ENCODE peak calls at places on chromosomes 1 and 21, in seven cellular contexts. A is pancreas; H is NCI-H1436 treated with DMSO at 0.1 percent for 48 hours; F is stimulated activated naive CD8-positive, alpha-beta T cell treated with anti-CD3 and anti-CD28 coated beads, Interleukin-15, amount 100 ng/mL, for 72 hours; Y is astrocyte of the spinal cord; E is AG10803; B is suprapubic skin. Z is an unnamed sample.

GRCh38 chr1:17099941-17100340 is 19.3 kb downstream of the PADI2 start:
- DNase-seq in Y (no peak), F (no peak), B (no peak), A (no peak), H (no peak), E (no peak), Z (no peak)

GRCh38 chr1:13797397-13797796 is 97.4 kb downstream of the PRDM2 start:
- DNase-seq in B (peak; percentile 21), Y (no peak), A (no peak), E (no peak), H (no peak), F (no peak), Z (no peak)

GRCh38 chr1:154483941-154484803 is 17.8 kb upstream of the TDRD10 start:
- DNase-seq in H (no peak), E (no peak), F (no peak), Y (peak; percentile 71), A (no peak), B (no peak), Z (peak; percentile 35)

GRCh38 chr1:33985656-33986055 is 121.8 kb downstream of the HMGB4 start:
- DNase-seq in H (no peak), B (no peak), Y (peak; percentile 36), A (no peak), F (no peak), E (peak; percentile 64), Z (peak; percentile 79)

GRCh38 chr1:147077523-147077922 is 94.7 kb downstream of the PRKAB2 start:
- DNase-seq in B (no peak), A (no peak), H (no peak), E (no peak), Y (no peak), F (no peak), Z (no peak)

GRCh38 chr1:46137901-46138300 is 5.5 kb upstream of the PIK3R3 start:
- DNase-seq in E (peak; percentile 31), A (no peak), H (no peak), Y (peak; percentile 79), B (no peak), F (no peak), Z (peak; percentile 36)

GRCh38 chr1:51989582-51990477 is 670 bp downstream of the RAB3B start:
- DNase-seq in F (no peak), Y (no peak), A (no peak), B (no peak), H (no peak), E (no peak), Z (peak; percentile 25)

GRCh38 chr1:52857443-52857842 is 14.9 kb downstream of the ZYG11A start:
- DNase-seq in Y (no peak), F (no peak), B (no peak), H (no peak), E (no peak), A (no peak), Z (no peak)

GRCh38 chr1:207362962-207363858 is 41.7 kb downstream of the CD55 start:
- DNase-seq in B (no peak), F (peak; percentile 25), H (no peak), A (no peak), Y (peak; percentile 30), E (no peak), Z (peak; percentile 14)

GRCh38 chr1:29134695-29135028 is 11.0 kb upstream of the TMEM200B start:
- DNase-seq in A (no peak), E (no peak), B (no peak), H (no peak), F (no peak), Y (no peak), Z (no peak)

GRCh38 chr1:172585348-172585747 is 52.4 kb downstream of the SUCO start:
- DNase-seq in Y (peak; percentile 56), A (no peak), F (no peak), E (peak; percentile 51), H (no peak), B (no peak), Z (peak; percentile 82)

GRCh38 chr1:229249854-229250644 is 20.9 kb upstream of the RAB4A start:
- DNase-seq in A (no peak), E (no peak), Y (no peak), H (no peak), B (no peak), F (no peak), Z (no peak)

GRCh38 chr1:235525314-235525713 is 21.1 kb upstream of the B3GALNT2 start:
- DNase-seq in Y (no peak), A (no peak), E (no peak), B (no peak), F (no peak), H (no peak), Z (peak; percentile 16)

GRCh38 chr1:12811409-12811784 is 19.8 kb downstream of the PRAMEF11 start:
- DNase-seq in F (no peak), A (no peak), B (no peak), H (no peak), Y (no peak), E (peak; percentile 46), Z (peak; percentile 74)

GRCh38 chr1:112242470-112242869 is 153.5 kb upstream of the CTTNBP2NL start:
- DNase-seq in Y (no peak), H (no peak), F (no peak), E (no peak), A (no peak), B (no peak), Z (no peak)

GRCh38 chr1:151002006-151002405 is 4.7 kb downstream of the MINDY1 start:
- DNase-seq in A (no peak), H (no peak), F (no peak), B (no peak), E (no peak), Y (no peak), Z (no peak)

GRCh38 chr1:44061857-44062256 is 30.6 kb upstream of the SLC6A9 start:
- DNase-seq in A (no peak), E (no peak), Y (no peak), B (no peak), H (no peak), F (no peak), Z (no peak)

GRCh38 chr21:28781602-28782274 is 210.9 kb downstream of the LTN1 start:
- DNase-seq in F (no peak), H (no peak), E (peak; percentile 26), A (no peak), Y (no peak), B (no peak), Z (peak; percentile 61)

GRCh38 chr21:33198346-33199135 is 31.2 kb upstream of the IFNAR2 start:
- DNase-seq in B (no peak), E (peak; percentile 69), Y (no peak), A (peak; percentile 54), F (no peak), H (no peak), Z (peak; percentile 67)

Z was measured in GM23248.